ENCODE peak calls at places on chromosome 18, in four cellular contexts. G is A549, S is IMR-90, M is K562. R is an unnamed sample.

GRCh38 chr18:33201509-33201926 is 239.0 kb downstream of the CCDC178 start:
- DNase-seq in M (no peak), S (no peak), G (no peak), R (no peak)

GRCh38 chr18:62725896-62726295 is 10.6 kb downstream of the PHLPP1 start:
- DNase-seq in M (no peak), G (no peak), S (no peak), R (no peak)

GRCh38 chr18:67211646-67212045 is 304.9 kb downstream of the DSEL start:
- DNase-seq in M (no peak), G (no peak), S (peak), R (no peak)

GRCh38 chr18:3566851-3567250 is 116.9 kb downstream of the TGIF1 start:
- DNase-seq in S (no peak), M (no peak), G (no peak), R (no peak)

GRCh38 chr18:27712066-27712465 is 464.9 kb downstream of the CDH2 start:
- DNase-seq in S (no peak), G (no peak), M (no peak), R (no peak)

GRCh38 chr18:9971313-9971920 is 57.6 kb downstream of the VAPA start:
- DNase-seq in G (peak), M (peak), S (peak), R (peak)

GRCh38 chr18:52700757-52701156 is 360.8 kb downstream of the DCC start:
- DNase-seq in M (no peak), S (no peak), G (no peak), R (no peak)

GRCh38 chr18:9771261-9771976 is 63.3 kb downstream of the RAB31 start:
- DNase-seq in G (peak), S (peak), M (peak), R (no peak)

GRCh38 chr18:37741012-37741586 is 175.5 kb upstream of the CELF4 start:
- DNase-seq in M (no peak), G (no peak), S (no peak), R (no peak)

GRCh38 chr18:52888014-52888413 is 548.0 kb downstream of the DCC start:
- DNase-seq in S (no peak), M (no peak), G (no peak), R (no peak)

GRCh38 chr18:57073516-57074187 is 73.2 kb upstream of the BOD1L2 start:
- DNase-seq in M (no peak), G (no peak), S (no peak), R (no peak)

GRCh38 chr18:6997802-6998201 is 119.8 kb downstream of the LAMA1 start:
- DNase-seq in M (no peak), G (no peak), S (no peak), R (no peak)

GRCh38 chr18:63788447-63789096 is 13.4 kb downstream of the SERPINB7 start:
- DNase-seq in S (peak), G (peak), M (no peak), R (no peak)

GRCh38 chr18:66638856-66639621 is 35.1 kb upstream of the CDH19 start:
- DNase-seq in S (no peak), M (no peak), G (no peak), R (no peak)

GRCh38 chr18:39244242-39244641 is 1678.6 kb upstream of the CELF4 start:
- DNase-seq in S (no peak), G (no peak), M (no peak), R (no peak)

GRCh38 chr18:63182861-63183260 is 136.7 kb downstream of the BCL2 start:
- DNase-seq in S (no peak), M (no peak), G (no peak), R (no peak)

GRCh38 chr18:42578781-42579180 is 536.7 kb downstream of the RIT2 start:
- DNase-seq in M (no peak), S (no peak), G (no peak), R (no peak)

GRCh38 chr18:22056962-22057361 is 112.4 kb upstream of the GATA6 start:
- DNase-seq in S (no peak), M (no peak), G (no peak), R (no peak)

GRCh38 chr18:57624988-57625387 is 3.4 kb upstream of the NARS1 start:
- DNase-seq in G (no peak), S (peak), M (no peak), R (no peak)

GRCh38 chr18:42801706-42802105 is 313.8 kb downstream of the RIT2 start:
- DNase-seq in G (no peak), S (no peak), M (no peak), R (no peak)

GRCh38 chr18:23099621-23100020 is 35.7 kb upstream of the CABLES1 start:
- DNase-seq in M (no peak), S (no peak), G (peak), R (no peak)
- TF ChIP-seq CEBPB in M (no peak), S (no peak), G (peak), R (no peak)

GRCh38 chr18:80109676-80110078 is 615 bp downstream of the ADNP2 start:
- DNase-seq in G (peak), M (no peak), S (peak), R (no peak)
- TF ChIP-seq RCOR1 in G (no peak), M (no peak), S (no peak), R (no peak)

GRCh38 chr18:5584751-5585417 is 41.1 kb upstream of the EPB41L3 start:
- DNase-seq in G (no peak), M (no peak), S (peak), R (no peak)
- TF ChIP-seq CEBPB in G (no peak), M (no peak), S (no peak), R (no peak)

DNA sequence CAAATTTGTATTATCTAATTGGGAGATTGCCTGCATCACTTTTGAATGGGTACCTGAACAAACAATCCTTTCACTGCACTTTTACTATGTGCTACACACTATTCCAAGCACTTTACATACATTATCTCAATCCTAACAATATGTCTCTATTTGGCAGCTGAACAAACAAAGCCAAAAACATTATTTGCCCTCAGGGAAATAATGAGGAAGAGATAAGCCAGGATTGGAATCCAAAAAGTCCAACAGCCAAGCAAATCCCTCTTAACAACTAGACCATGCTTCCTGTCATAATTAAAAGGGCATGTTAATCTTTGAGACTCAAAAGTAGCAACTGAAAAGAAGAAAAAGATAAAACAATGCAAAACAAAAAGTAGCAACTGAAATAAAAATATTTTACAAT is 32.1 kb downstream of the RPRD1A start:
- DNase-seq in M (no peak), S (no peak), G (no peak), R (no peak)
- TF ChIP-seq RCOR1 in M (no peak), S (no peak), G (no peak), R (no peak)

DNA sequence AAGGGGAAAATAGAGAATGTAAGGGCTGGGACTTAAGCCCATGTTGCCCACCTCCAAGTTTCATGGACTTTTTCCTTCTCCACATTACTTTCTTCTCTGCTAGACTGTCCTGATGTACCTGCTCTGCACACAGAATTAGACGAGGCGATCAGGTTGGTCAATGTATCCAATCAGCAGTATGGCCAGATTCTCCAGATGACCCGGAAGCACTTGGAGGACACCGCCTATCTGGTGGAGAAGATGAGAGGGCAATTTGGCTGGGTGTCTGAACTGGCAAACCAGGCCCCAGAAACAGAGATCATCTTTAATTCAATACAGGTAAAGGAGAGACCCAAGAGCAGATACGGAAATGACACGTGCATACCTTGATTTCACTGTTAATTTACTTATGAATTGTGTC is 16.2 kb upstream of the TYMS start:
- DNase-seq in S (no peak), G (no peak), M (no peak), R (no peak)
- TF ChIP-seq CEBPB in S (no peak), G (no peak), M (no peak), R (no peak)

GRCh38 chr18:8186413-8186812 is 422.8 kb upstream of the RAB12 start:
- DNase-seq in S (no peak), M (no peak), G (no peak), R (no peak)

GRCh38 chr18:8190980-8191379 is 418.3 kb upstream of the RAB12 start:
- DNase-seq in M (no peak), S (no peak), G (no peak), R (no peak)

GRCh38 chr18:8188196-8188595 is 421.0 kb upstream of the RAB12 start:
- DNase-seq in G (no peak), S (peak), M (no peak), R (no peak)
- TF ChIP-seq RCOR1 in G (no peak), S (peak), M (no peak), R (no peak)

GRCh38 chr18:49022311-49023280 is 71.8 kb upstream of the SMAD7 start:
- DNase-seq in S (no peak), G (no peak), M (no peak), R (no peak)
- TF ChIP-seq CEBPB in S (no peak), G (no peak), M (no peak), R (no peak)

GRCh38 chr18:61542596-61542995 is 209.4 kb downstream of the CDH20 start:
- DNase-seq in G (no peak), M (no peak), S (no peak), R (no peak)
- TF ChIP-seq RCOR1 in G (no peak), M (no peak), S (no peak), R (no peak)